ENCODE peak calls at places on chromosomes 6 and 20, in four cellular contexts. J, V, Z and X are unnamed samples.

GRCh38 chr6:144315981-144316865 is 31.1 kb downstream of the UTRN start:
- DNase-seq in Z (no peak), J (no peak), V (no peak), X (no peak)

GRCh38 chr20:40540163-40540562 is 148.9 kb downstream of the MAFB start:
- DNase-seq in Z (no peak), V (no peak), J (no peak), X (no peak)

GRCh38 chr6:1024587-1024986 is 287.3 kb upstream of the FOXQ1 start:
- DNase-seq in Z (no peak), J (no peak), V (peak; percentile 94), X (no peak)

GRCh38 chr6:144710207-144710606 is 425.1 kb downstream of the UTRN start:
- DNase-seq in V (peak; percentile 92), Z (no peak), J (no peak), X (no peak)

GRCh38 chr6:62775427-62776022 is 435.7 kb upstream of the FKBP1C start:
- DNase-seq in J (no peak), V (peak; percentile 14), Z (no peak), X (no peak)

GRCh38 chr6:14478396-14479225 is 361.0 kb downstream of the CD83 start:
- DNase-seq in J (no peak), V (no peak), Z (no peak), X (no peak)

GRCh38 chr6:30158475-30159025 is 2.5 kb downstream of the TRIM10 start:
- DNase-seq in V (no peak), Z (no peak), J (no peak), X (no peak)

GRCh38 chr6:16055852-16056251 is 73.0 kb upstream of the MYLIP start:
- DNase-seq in J (no peak), V (no peak), Z (no peak), X (no peak)

GRCh38 chr20:58007947-58008346 is 220.5 kb downstream of the ANKRD60 start:
- DNase-seq in J (no peak), V (no peak), Z (no peak), X (no peak)

GRCh38 chr6:106145741-106146227 is 59.6 kb downstream of the PRDM1 start:
- DNase-seq in J (no peak), Z (no peak), V (no peak), X (no peak)

GRCh38 chr6:116105247-116105646 is 4.6 kb downstream of the NT5DC1 start:
- DNase-seq in Z (no peak), V (no peak), J (no peak), X (no peak)

GRCh38 chr6:122780114-122780513 is 598 bp downstream of the FABP7 start:
- DNase-seq in J (no peak), Z (no peak), V (no peak), X (no peak)

GRCh38 chr20:57544838-57545564 is 15.9 kb upstream of the PCK1 start:
- DNase-seq in V (no peak), J (no peak), Z (no peak), X (no peak)

GRCh38 chr6:116111552-116112528 is 11.2 kb downstream of the NT5DC1 start:
- DNase-seq in V (peak; percentile 42), J (peak; percentile 6), Z (no peak), X (no peak)

GRCh38 chr6:134103004-134103403 is 50.6 kb upstream of the SLC2A12 start:
- DNase-seq in J (no peak), V (no peak), Z (no peak), X (no peak)

GRCh38 chr6:169912266-169913095 is 161.1 kb downstream of the ERMARD start:
- DNase-seq in J (no peak), Z (no peak), V (no peak), X (no peak)

GRCh38 chr6:104955927-104956662 is 812 bp upstream of the LIN28B start:
- DNase-seq in Z (no peak), V (no peak), J (no peak), X (no peak)
- H3K27me3 ChIP-seq in Z (no peaks in the 10 kb centered on the region), V (peaks cover 83% of the 10 kb centered on the region), J (peaks cover 83% of the 10 kb centered on the region), X (peaks cover 100% of the 10 kb centered on the region)

DNA sequence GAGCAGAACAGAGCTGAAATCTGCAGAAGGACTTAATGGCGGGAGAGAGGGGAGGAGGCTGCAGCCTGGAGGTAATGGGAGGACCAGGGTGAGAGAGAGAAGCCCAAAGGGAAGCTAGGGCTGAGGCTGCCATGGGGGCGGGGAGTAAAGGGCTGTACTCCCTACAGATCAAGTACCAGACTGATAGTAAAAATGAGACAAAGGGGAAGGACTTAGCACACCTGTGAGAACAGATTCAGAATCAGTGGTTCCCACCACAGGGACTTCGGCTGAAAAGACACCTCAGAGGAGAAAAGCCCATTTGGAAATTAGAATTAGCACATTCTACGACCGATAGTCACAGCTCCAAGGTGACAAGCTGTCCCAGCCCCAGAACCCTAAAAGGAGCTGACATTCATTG is 6.4 kb upstream of the TBXT start:
- DNase-seq in Z (no peak), J (no peak), V (no peak), X (no peak)
- H3K27me3 ChIP-seq in Z (no peaks in the 10 kb centered on the region), J (peaks cover 40% of the 10 kb centered on the region), V (peaks cover 63% of the 10 kb centered on the region), X (peaks cover 76% of the 10 kb centered on the region)

DNA sequence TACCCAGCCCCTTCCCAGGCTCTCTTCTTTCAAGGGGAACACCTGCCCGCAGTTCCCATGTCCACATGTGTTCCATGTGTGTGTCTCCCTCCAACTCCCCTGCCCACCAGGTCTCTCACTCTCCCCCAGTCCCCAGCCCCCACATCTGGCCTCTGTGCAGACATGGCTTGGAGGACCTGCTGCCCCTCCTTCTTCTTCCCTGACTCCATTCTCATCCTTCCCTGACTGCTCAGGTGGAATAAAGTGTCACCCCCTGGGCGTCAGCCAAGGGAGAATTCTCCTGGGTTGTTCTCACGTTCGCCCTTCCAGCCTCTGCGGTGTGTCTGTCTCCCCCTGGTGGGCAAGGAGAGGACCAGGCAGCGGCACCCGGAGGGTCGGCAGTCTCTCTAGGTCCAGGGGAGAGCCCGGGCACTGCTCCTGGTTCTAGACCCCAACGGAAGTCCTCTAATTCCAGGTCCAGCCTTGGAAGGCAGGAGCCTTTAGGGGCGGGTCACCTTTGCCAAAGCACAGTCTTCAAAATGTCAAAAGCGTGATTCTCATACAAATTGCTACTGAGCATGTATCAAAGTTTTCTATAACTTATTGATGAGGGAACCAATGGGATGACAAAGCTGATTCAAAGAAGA is 50.5 kb downstream of the EBF4 start:
- DNase-seq in J (peak; percentile 63), V (peak; percentile 64), Z (peak; percentile 65), X (no peak)
- H3K27me3 ChIP-seq in J (no peaks in the 10 kb centered on the region), V (peaks cover 76% of the 10 kb centered on the region), Z (no peaks in the 10 kb centered on the region), X (peaks cover 15% of the 10 kb centered on the region)

GRCh38 chr6:37700266-37700973 is 2.7 kb upstream of the MDGA1 start:
- DNase-seq in V (no peak), Z (no peak), J (no peak), X (no peak)

GRCh38 chr6:37696220-37696840 is 1.4 kb downstream of the MDGA1 start:
- DNase-seq in V (peak; percentile 68), J (no peak), Z (no peak), X (no peak)

GRCh38 chr6:37696841-37697735 is 595 bp downstream of the MDGA1 start:
- DNase-seq in Z (peak; percentile 61), V (peak; percentile 66), J (no peak), X (peak; percentile 27)

GRCh38 chr6:37698264-37699137 is 818 bp upstream of the MDGA1 start:
- DNase-seq in J (peak; percentile 37), Z (peak; percentile 68), V (peak; percentile 70), X (peak; percentile 35)

GRCh38 chr6:37699138-37699766 is 1.6 kb upstream of the MDGA1 start:
- DNase-seq in J (peak; percentile 63), V (no peak), Z (no peak), X (no peak)
- H3K27me3 ChIP-seq in J (peaks cover 20% of the 10 kb centered on the region), V (no peaks in the 10 kb centered on the region), Z (no peaks in the 10 kb centered on the region), X (peaks cover 41% of the 10 kb centered on the region)

GRCh38 chr20:51176446-51176845 is 153.5 kb upstream of the KCNG1 start:
- DNase-seq in Z (no peak), V (no peak), J (no peak), X (no peak)
- H3K27me3 ChIP-seq in Z (no peaks in the 10 kb centered on the region), V (peaks cover 64% of the 10 kb centered on the region), J (peaks cover 12% of the 10 kb centered on the region), X (peaks cover 62% of the 10 kb centered on the region)

DNA sequence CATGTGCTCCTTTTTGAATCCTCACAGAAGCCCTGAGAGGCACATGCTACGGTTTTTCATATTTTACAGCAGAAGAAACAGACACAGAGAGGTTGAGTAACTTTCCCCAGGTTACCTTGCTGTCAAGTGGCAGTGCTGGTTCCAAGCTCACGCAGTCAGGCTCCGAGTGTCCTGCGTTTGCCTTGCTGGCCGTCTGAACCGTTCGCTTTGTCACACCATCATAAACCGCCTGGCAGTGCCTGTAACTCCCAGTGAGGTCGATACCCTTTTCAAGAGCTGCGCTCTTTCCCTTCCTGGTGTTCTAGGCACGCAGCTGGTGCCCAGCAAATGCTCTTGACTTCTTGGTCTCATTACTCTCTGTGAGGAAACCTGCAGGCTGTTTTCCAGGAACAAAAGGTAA is 31.3 kb upstream of the KCNG1 start:
- DNase-seq in Z (no peak), V (no peak), J (no peak), X (no peak)
- H3K27me3 ChIP-seq in Z (no peaks in the 10 kb centered on the region), V (peaks cover 84% of the 10 kb centered on the region), J (peaks cover 13% of the 10 kb centered on the region), X (peaks cover 88% of the 10 kb centered on the region)

GRCh38 chr20:64245746-64246595 is 9.6 kb upstream of the PCMTD2 start:
- DNase-seq in Z (no peak), V (no peak), J (no peak), X (no peak)
- H3K27me3 ChIP-seq in Z (no peaks in the 10 kb centered on the region), V (peaks cover 80% of the 10 kb centered on the region), J (peaks cover 7% of the 10 kb centered on the region), X (peaks cover 19% of the 10 kb centered on the region)

GRCh38 chr6:36392621-36393020 is 5.2 kb upstream of the ETV7 start:
- DNase-seq in J (no peak), V (no peak), Z (no peak), X (no peak)

GRCh38 chr6:36387440-36388303 is at the start of gene ETV7:
- DNase-seq in Z (peak; percentile 63), J (no peak), V (peak; percentile 67), X (no peak)

GRCh38 chr6:36384095-36384494 is 3.4 kb downstream of the ETV7 start:
- DNase-seq in Z (no peak), V (no peak), J (no peak), X (no peak)

GRCh38 chr6:36386495-36387439 is 702 bp downstream of the ETV7 start:
- DNase-seq in Z (peak; percentile 59), J (no peak), V (peak; percentile 71), X (no peak)

GRCh38 chr6:36389353-36389752 is 1.9 kb upstream of the ETV7 start:
- DNase-seq in V (no peak), Z (no peak), J (no peak), X (no peak)
- H3K27me3 ChIP-seq in V (no peaks in the 10 kb centered on the region), Z (no peaks in the 10 kb centered on the region), J (peaks cover 6% of the 10 kb centered on the region), X (peaks cover 36% of the 10 kb centered on the region)

DNA sequence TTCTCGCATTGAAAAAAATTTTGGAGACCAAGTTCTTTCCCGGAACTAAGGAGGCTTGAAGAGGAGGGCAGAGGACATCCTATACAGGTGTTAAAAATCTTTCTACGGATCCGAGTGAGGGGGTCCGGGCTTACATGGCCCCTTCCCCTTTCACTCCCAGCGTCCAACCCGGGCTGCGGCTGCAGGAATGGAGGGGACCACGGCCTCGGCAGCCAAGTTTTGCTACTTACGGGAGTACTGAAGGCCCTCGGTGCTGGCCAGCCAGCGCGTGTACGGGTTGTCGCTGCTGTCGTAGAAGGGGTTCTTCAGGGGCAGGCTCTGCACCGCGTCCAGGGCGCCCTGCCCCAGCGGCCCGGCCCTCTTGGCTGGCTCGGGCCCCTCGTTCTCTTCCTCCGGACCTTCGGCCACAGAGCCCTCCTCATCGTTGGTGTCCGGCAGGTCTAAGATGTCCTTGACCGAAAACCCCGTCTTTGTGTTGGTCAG is 642 bp downstream of the NKX2-2 start:
- DNase-seq in V (no peak), Z (no peak), J (no peak), X (no peak)
- H3K27me3 ChIP-seq in V (peaks cover 72% of the 10 kb centered on the region), Z (no peaks in the 10 kb centered on the region), J (peaks cover 92% of the 10 kb centered on the region), X (peaks cover 100% of the 10 kb centered on the region)

DNA sequence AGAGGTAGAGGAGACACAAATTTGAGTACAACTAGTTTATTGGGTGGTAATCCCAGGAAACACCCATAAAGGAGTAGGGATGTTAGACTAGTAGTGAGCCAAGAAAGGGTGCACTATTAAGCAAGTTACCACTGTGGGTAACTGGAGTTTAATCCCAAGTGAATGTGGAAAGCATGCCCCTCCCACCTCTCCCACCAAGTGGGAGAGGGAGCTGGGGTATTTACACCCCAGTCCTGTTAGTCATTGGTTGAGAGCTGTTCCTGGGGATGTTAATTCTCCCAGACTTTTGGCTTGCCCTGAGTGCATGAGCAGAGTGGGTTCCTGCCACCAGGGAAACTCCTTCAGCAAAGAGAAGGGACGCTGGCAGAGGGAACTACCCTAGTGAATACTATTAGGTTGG is 49.2 kb upstream of the ZFP64 start:
- DNase-seq in Z (no peak), V (no peak), J (no peak), X (no peak)
- H3K27me3 ChIP-seq in Z (no peaks in the 10 kb centered on the region), V (no peaks in the 10 kb centered on the region), J (no peaks in the 10 kb centered on the region), X (peaks cover 19% of the 10 kb centered on the region)